ENCODE peak calls at places on chromosome 17, in six cellular contexts. Q is astrocyte of the cerebellum, A is SK-N-SH, T is dorsolateral prefrontal cortex, O is fibroblast of lung, L is GM23248. R is an unnamed sample.

GRCh38 chr17:60743812-60744211 is 66.2 kb downstream of the BCAS3 start:
- DNase-seq in O (peak; percentile 86), L (peak; percentile 57), T (no peak), Q (peak; percentile 76), A (no peak), R (peak; percentile 65)

GRCh38 chr17:27245230-27245696 is 48.7 kb upstream of the WSB1 start:
- DNase-seq in A (peak; percentile 84), T (peak; percentile 18), Q (no peak), L (peak; percentile 95), O (peak; percentile 80), R (peak; percentile 97)

GRCh38 chr17:3003401-3004149 is 59.8 kb downstream of the OR1D5 start:
- DNase-seq in O (no peak), Q (no peak), T (no peak), L (no peak), A (no peak), R (no peak)

GRCh38 chr17:35744830-35745229 is 8.2 kb downstream of the GAS2L2 start:
- DNase-seq in Q (no peak), L (no peak), O (no peak), A (peak; percentile 9), T (no peak), R (no peak)

GRCh38 chr17:78250891-78251772 is 19.7 kb downstream of the TMEM235 start:
- DNase-seq in A (peak; percentile 99), L (peak; percentile 92), T (peak; percentile 90), O (peak; percentile 71), Q (peak; percentile 61), R (peak; percentile 86)

GRCh38 chr17:37261286-37261685 is 114.5 kb upstream of the C17orf78 start:
- DNase-seq in T (no peak), Q (peak; percentile 43), O (peak; percentile 80), A (no peak), L (peak; percentile 11), R (peak; percentile 38)

GRCh38 chr17:49576121-49576905 is 642 bp downstream of the NXPH3 start:
- DNase-seq in O (peak; percentile 35), T (peak; percentile 60), Q (no peak), L (peak; percentile 78), A (peak; percentile 93), R (peak; percentile 42)

GRCh38 chr17:1485311-1485747 is 7.2 kb downstream of the MYO1C start:
- DNase-seq in Q (no peak), A (peak; percentile 80), O (no peak), L (peak; percentile 62), T (no peak), R (no peak)

GRCh38 chr17:68246271-68247028 is 1.4 kb upstream of the AMZ2 start:
- DNase-seq in A (no peak), L (no peak), O (no peak), Q (no peak), T (no peak), R (no peak)

GRCh38 chr17:63274156-63274555 is 171.9 kb downstream of the CYB561 start:
- DNase-seq in L (peak; percentile 77), Q (no peak), A (no peak), O (peak; percentile 87), T (no peak), R (peak; percentile 63)

GRCh38 chr17:39400547-39401411 is 647 bp downstream of the FBXL20 start:
- DNase-seq in L (peak; percentile 66), A (peak; percentile 17), T (no peak), O (no peak), Q (no peak), R (peak; percentile 11)

GRCh38 chr17:6507535-6507934 is 48.8 kb downstream of the PITPNM3 start:
- DNase-seq in O (peak; percentile 88), A (no peak), L (peak; percentile 98), T (no peak), Q (peak; percentile 37), R (peak; percentile 87)

GRCh38 chr17:19787733-19788357 is 39.7 kb upstream of the ALDH3A1 start:
- DNase-seq in A (no peak), Q (no peak), L (peak; percentile 32), O (peak; percentile 12), T (peak; percentile 32), R (peak; percentile 19)

GRCh38 chr17:67829331-67829730 is 4.0 kb downstream of the BPTF start:
- DNase-seq in T (no peak), Q (no peak), A (no peak), O (peak; percentile 19), L (peak; percentile 16), R (no peak)

GRCh38 chr17:410674-411401 is 58.2 kb upstream of the RPH3AL start:
- DNase-seq in L (peak; percentile 57), T (no peak), A (peak; percentile 48), Q (no peak), O (peak; percentile 40), R (peak; percentile 11)

GRCh38 chr17:37701424-37702020 is 43.3 kb downstream of the HNF1B start:
- DNase-seq in A (peak; percentile 24), L (peak; percentile 42), Q (no peak), T (no peak), O (no peak), R (peak; percentile 17)

GRCh38 chr17:28812136-28812979 is 30.2 kb downstream of the FAM222B start:
- DNase-seq in A (peak; percentile 98), T (peak; percentile 97), O (peak; percentile 97), L (peak; percentile 99), Q (peak; percentile 92), R (peak; percentile 97)

GRCh38 chr17:81867123-81867951 is 3.8 kb downstream of the ARHGDIA start:
- DNase-seq in Q (no peak), L (peak; percentile 70), T (no peak), O (peak; percentile 60), A (peak; percentile 48), R (peak; percentile 62)

GRCh38 chr17:69250641-69251040 is 22.0 kb upstream of the ABCA10 start:
- DNase-seq in O (peak; percentile 44), T (no peak), A (no peak), Q (no peak), L (peak; percentile 6), R (peak; percentile 44)

GRCh38 chr17:17877548-17878358 is 41.0 kb upstream of the SREBF1 start:
- DNase-seq in T (peak; percentile 30), Q (peak; percentile 98), L (peak; percentile 75), O (peak; percentile 95), A (peak; percentile 74), R (peak; percentile 97)

GRCh38 chr17:75430159-75430748 is 24.8 kb upstream of the GRB2 start:
- DNase-seq in Q (peak; percentile 84), O (peak; percentile 93), L (no peak), A (no peak), T (no peak), R (peak; percentile 47)

GRCh38 chr17:12388206-12388605 is 277.5 kb upstream of the MYOCD start:
- DNase-seq in A (no peak), L (peak; percentile 36), Q (no peak), O (peak; percentile 52), T (no peak), R (peak; percentile 10)

GRCh38 chr17:77214743-77215142 is 74.0 kb downstream of the SEC14L1 start:
- DNase-seq in Q (no peak), L (peak; percentile 54), A (peak; percentile 77), O (peak; percentile 23), T (peak; percentile 69), R (peak; percentile 44)

GRCh38 chr17:16484445-16485169 is 7.4 kb downstream of the LRRC75A start:
- DNase-seq in Q (no peak), T (no peak), O (no peak), A (no peak), L (no peak), R (no peak)

GRCh38 chr17:29575511-29576213 is 7.2 kb downstream of the TP53I13 start:
- DNase-seq in L (no peak), A (no peak), T (no peak), Q (no peak), O (no peak), R (no peak)

GRCh38 chr17:178292-179065 is 3.0 kb downstream of the DOC2B start:
- DNase-seq in A (peak; percentile 93), T (peak; percentile 23), Q (no peak), L (no peak), O (no peak), R (no peak)

GRCh38 chr17:6352016-6352415 is 82.9 kb downstream of the AIPL1 start:
- DNase-seq in L (no peak), Q (no peak), O (no peak), A (no peak), T (no peak), R (no peak)

GRCh38 chr17:56434610-56435009 is 158.9 kb upstream of the NOG start:
- DNase-seq in T (no peak), Q (no peak), L (peak; percentile 58), A (no peak), O (no peak), R (no peak)

GRCh38 chr17:22268214-22268911 is 576.0 kb downstream of the KCNJ18 start:
- DNase-seq in L (no peak), T (no peak), Q (no peak), A (peak; percentile 69), O (no peak), R (no peak)

GRCh38 chr17:2233441-2233947 is 70.1 kb downstream of the SMG6 start:
- DNase-seq in A (no peak), T (no peak), Q (no peak), L (peak; percentile 78), O (peak; percentile 88), R (peak; percentile 67)

GRCh38 chr17:81713004-81713555 is 996 bp downstream of the SLC25A10 start:
- DNase-seq in A (peak; percentile 69), O (no peak), T (no peak), L (peak; percentile 34), Q (no peak), R (no peak)

DNA sequence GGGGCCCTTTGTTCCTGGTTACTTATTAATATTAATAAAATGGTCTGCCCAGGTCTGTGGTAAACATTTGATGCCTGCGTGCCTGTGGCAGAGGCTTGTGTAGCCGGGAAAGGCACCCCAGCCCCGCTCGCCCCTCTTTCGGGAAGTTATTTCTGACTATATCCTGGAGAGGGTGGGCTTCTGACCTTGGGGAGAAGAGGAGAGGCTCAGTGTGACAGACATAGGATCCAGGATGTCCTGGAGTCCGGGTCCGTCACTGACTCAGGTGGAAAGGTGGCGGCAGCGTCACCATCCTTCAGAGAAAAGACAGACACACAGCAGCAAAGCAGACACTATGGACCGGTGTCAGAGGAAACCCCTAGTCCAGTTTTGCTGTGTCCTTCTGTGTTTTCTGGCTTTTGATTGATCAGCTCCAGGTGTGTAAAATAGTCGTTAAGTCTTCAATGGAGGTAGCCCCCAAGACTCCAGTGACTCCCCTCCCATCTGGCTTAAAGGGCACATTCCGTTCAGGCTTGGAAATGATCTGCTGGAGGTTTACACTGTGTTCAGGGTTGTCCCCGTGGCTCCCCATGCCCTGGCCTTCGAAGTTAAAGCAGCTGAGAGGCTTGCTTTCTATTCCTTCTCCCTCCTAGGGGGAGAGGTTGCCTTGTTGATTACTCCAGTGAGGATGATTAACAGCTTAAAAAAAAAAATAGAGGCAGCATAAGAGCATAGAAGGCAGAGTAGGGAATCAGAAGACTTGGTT is 81.6 kb downstream of the CCDC182 start:
- DNase-seq in T (no peak), L (peak; percentile 12), Q (no peak), O (peak; percentile 35), A (peak; percentile 44), R (no peak)
- H3K4me3 ChIP-seq in T (peak overlapping the region; percentile 56), L (peak overlapping the region; percentile 61), Q (no peak overlapping the region), O (no peak overlapping the region), A (peak overlapping the region; percentile 13), R (no peak overlapping the region)

GRCh38 chr17:80474933-80475915 is 1.2 kb downstream of the NPTX1 start:
- DNase-seq in T (peak; percentile 27), L (peak; percentile 20), O (no peak), A (peak; percentile 69), Q (no peak), R (no peak)
- H3K4me3 ChIP-seq in T (peak overlapping the region; percentile 68), L (peak overlapping the region; percentile 48), O (peak overlapping the region; percentile 46), A (peak overlapping the region; percentile 55), Q (no peak overlapping the region), R (no peak overlapping the region)

GRCh38 chr17:44758414-44759095 is at the start of gene ADAM11:
- DNase-seq in T (peak; percentile 57), Q (no peak), L (peak; percentile 41), O (no peak), A (peak; percentile 91), R (no peak)
- H3K4me3 ChIP-seq in T (peak within 1 kb of the TSS; percentile 76), Q (peak within 1 kb of the TSS; percentile 36), L (peak within 1 kb of the TSS; percentile 61), O (peak within 1 kb of the TSS; percentile 48), A (no peak within 1 kb of the TSS), R (peak within 1 kb of the TSS; percentile 40)

GRCh38 chr17:47822785-47823184 is 1.2 kb upstream of the OSBPL7 start:
- DNase-seq in A (no peak), L (no peak), T (no peak), O (no peak), Q (no peak), R (no peak)
- H3K4me3 ChIP-seq in A (no peak overlapping the region), L (no peak overlapping the region), T (no peak overlapping the region), O (no peak overlapping the region), Q (no peak overlapping the region), R (no peak overlapping the region)